ENCODE peak calls at places on chromosomes 4 and X, in four cellular contexts. F is naive thymus-derived CD8-positive, alpha-beta T cell; J is adipocyte; M is mesenteric fat pad. C is an unnamed sample.
A peak's percentile ranks its signal among the peaks of the same experiment; 100 is the strongest.

GRCh38 chr4:26030780-26031179 is 116.8 kb downstream of the SMIM20 start:
- DNase-seq in F (no peak), J (no peak), M (no peak), C (no peak)

GRCh38 chr4:65241257-65241997 is 428.9 kb downstream of the EPHA5 start:
- DNase-seq in F (no peak), J (no peak), M (no peak), C (no peak)

GRCh38 chr4:135838889-135839288 is 1637.3 kb upstream of the PABPC4L start:
- DNase-seq in F (no peak), J (peak; percentile 46), M (no peak), C (no peak)

GRCh38 chrX:149504226-149504914 is 736 bp downstream of the IDS start:
- DNase-seq in F (peak; percentile 54), J (peak; percentile 37), M (no peak), C (peak; percentile 58)

GRCh38 chr4:10173039-10173753 is 56.6 kb upstream of the WDR1 start:
- DNase-seq in F (no peak), J (no peak), M (no peak), C (no peak)

GRCh38 chr4:111066001-111066400 is 443.1 kb upstream of the PITX2 start:
- DNase-seq in F (no peak), J (no peak), M (no peak), C (no peak)

GRCh38 chr4:45120163-45120562 is 393.8 kb upstream of the GNPDA2 start:
- DNase-seq in F (no peak), J (no peak), M (no peak), C (no peak)

GRCh38 chrX:9542765-9543119 is 77.9 kb downstream of the TBL1X start:
- DNase-seq in F (no peak), J (no peak), M (no peak), C (no peak)

GRCh38 chrX:125604448-125604847 is 284.8 kb downstream of the TEX13C start:
- DNase-seq in F (no peak), J (no peak), M (no peak), C (no peak)

GRCh38 chrX:43860646-43861370 is 21.4 kb downstream of the MAOB start:
- DNase-seq in F (no peak), J (no peak), M (no peak), C (no peak)

GRCh38 chrX:154714925-154715324 is 36.0 kb downstream of the GAB3 start:
- DNase-seq in F (peak; percentile 62), J (peak; percentile 77), M (no peak), C (peak; percentile 38)

GRCh38 chr4:2796261-2797187 is 3.6 kb downstream of the SH3BP2 start:
- DNase-seq in F (no peak), J (peak; percentile 68), M (no peak), C (no peak)

GRCh38 chr4:155966171-155966570 is 12.5 kb upstream of the CTSO start:
- DNase-seq in F (no peak), J (no peak), M (no peak), C (no peak)

GRCh38 chr4:79869597-79870336 is 203.3 kb downstream of the ANTXR2 start:
- DNase-seq in F (no peak), J (no peak), M (no peak), C (no peak)